ENCODE peak calls at places on chromosome 16, in six cellular contexts. B, I, N, X, S and U are unnamed samples.

GRCh38 chr16:50208460-50208931 is 55.4 kb downstream of the TENT4B start:
- DNase-seq in B (peak), I (no peak), N (no peak), X (no peak), S (no peak), U (no peak)

GRCh38 chr16:86680661-86681439 is 102.5 kb downstream of the FOXL1 start:
- DNase-seq in B (no peak), I (no peak), N (no peak), X (no peak), S (no peak), U (no peak)

GRCh38 chr16:17213974-17214373 is 256.8 kb downstream of the XYLT1 start:
- DNase-seq in B (no peak), I (no peak), N (no peak), X (no peak), S (no peak), U (no peak)

GRCh38 chr16:52597073-52597771 is 50.3 kb upstream of the TOX3 start:
- DNase-seq in B (no peak), I (no peak), N (no peak), X (no peak), S (no peak), U (no peak)

GRCh38 chr16:49890876-49891275 is 35.0 kb upstream of the ZNF423 start:
- DNase-seq in B (no peak), I (no peak), N (peak), X (no peak), S (no peak), U (no peak)

GRCh38 chr16:74015953-74016352 is 280.7 kb upstream of the PSMD7 start:
- DNase-seq in B (no peak), I (no peak), N (no peak), X (no peak), S (no peak), U (no peak)

GRCh38 chr16:22979038-22979437 is 165.1 kb downstream of the HS3ST2 start:
- DNase-seq in B (no peak), I (no peak), N (no peak), X (no peak), S (no peak), U (no peak)

GRCh38 chr16:65122724-65122973 is 786 bp upstream of the CDH11 start:
- DNase-seq in B (no peak), I (no peak), N (no peak), X (no peak), S (no peak), U (no peak)

GRCh38 chr16:2858245-2859025 is 465 bp upstream of the PRSS22 start:
- DNase-seq in B (no peak), I (no peak), N (no peak), X (peak), S (no peak), U (no peak)

GRCh38 chr16:71489122-71489521 is at the start of gene ZNF19:
- DNase-seq in B (no peak), I (no peak), N (no peak), X (no peak), S (no peak), U (no peak)

GRCh38 chr16:82031116-82032084 is 3.7 kb upstream of the HSD17B2 start:
- DNase-seq in B (peak), I (no peak), N (no peak), X (no peak), S (no peak), U (no peak)

GRCh38 chr16:50627419-50627818 is 53.7 kb downstream of the SNX20 start:
- DNase-seq in B (no peak), I (peak), N (peak), X (no peak), S (no peak), U (no peak)

GRCh38 chr16:50841081-50841886 is 99.4 kb downstream of the CYLD start:
- DNase-seq in B (no peak), I (no peak), N (no peak), X (no peak), S (peak), U (no peak)

GRCh38 chr16:31067342-31067741 is 6.7 kb downstream of the ZNF668 start:
- DNase-seq in B (no peak), I (no peak), N (no peak), X (no peak), S (no peak), U (no peak)

GRCh38 chr16:30761427-30761927 is 385 bp downstream of the CFAP119 start:
- DNase-seq in B (peak), I (peak), N (no peak), X (no peak), S (peak), U (no peak)

GRCh38 chr16:4700380-4700996 is 7.1 kb downstream of the NUDT16L1 start:
- DNase-seq in B (no peak), I (no peak), N (no peak), X (no peak), S (no peak), U (no peak)

GRCh38 chr16:2034695-2035430 is 8.2 kb downstream of the NHERF2 start:
- DNase-seq in B (no peak), I (no peak), N (no peak), X (no peak), S (no peak), U (no peak)

GRCh38 chr16:68951991-68952877 is 108.9 kb downstream of the TANGO6 start:
- DNase-seq in B (peak), I (no peak), N (no peak), X (no peak), S (no peak), U (no peak)

GRCh38 chr16:57445510-57445909 is 1.7 kb downstream of the CIAPIN1 start:
- DNase-seq in B (no peak), I (no peak), N (no peak), X (no peak), S (no peak), U (no peak)

GRCh38 chr16:24689128-24689527 is 40.3 kb upstream of the TNRC6A start:
- DNase-seq in B (peak), I (no peak), N (no peak), X (no peak), S (peak), U (no peak)

GRCh38 chr16:825298-826061 is 24.9 kb upstream of the GNG13 start:
- DNase-seq in B (no peak), I (no peak), N (no peak), X (no peak), S (peak), U (peak)

GRCh38 chr16:27242868-27243590 is 25.5 kb downstream of the NSMCE1 start:
- DNase-seq in B (peak), I (no peak), N (peak), X (peak), S (peak), U (no peak)

GRCh38 chr16:28897826-28898225 is 19.5 kb downstream of the ATP2A1 start:
- DNase-seq in B (no peak), I (no peak), N (no peak), X (no peak), S (no peak), U (no peak)

GRCh38 chr16:69315486-69316311 is 4.5 kb downstream of the VPS4A start:
- DNase-seq in B (no peak), I (no peak), N (no peak), X (no peak), S (no peak), U (no peak)

GRCh38 chr16:78216166-78216745 is 116.8 kb downstream of the WWOX start:
- DNase-seq in B (no peak), I (no peak), N (no peak), X (no peak), S (no peak), U (no peak)

GRCh38 chr16:85306071-85306792 is 194.0 kb upstream of the CIBAR2 start:
- DNase-seq in B (peak), I (peak), N (peak), X (peak), S (peak), U (no peak)

GRCh38 chr16:7722761-7723160 is 390.1 kb downstream of the RBFOX1 start:
- DNase-seq in B (no peak), I (no peak), N (no peak), X (no peak), S (no peak), U (no peak)

GRCh38 chr16:82043680-82044584 is 8.9 kb downstream of the HSD17B2 start:
- DNase-seq in B (peak), I (no peak), N (no peak), X (no peak), S (no peak), U (no peak)

GRCh38 chr16:50002190-50002589 is 22.8 kb upstream of the CNEP1R1 start:
- DNase-seq in B (no peak), I (no peak), N (no peak), X (no peak), S (no peak), U (no peak)

GRCh38 chr16:4032768-4033167 is 83.5 kb downstream of the ADCY9 start:
- DNase-seq in B (peak), I (no peak), N (no peak), X (peak), S (no peak), U (no peak)

GRCh38 chr16:19861069-19861468 is 23.6 kb downstream of the GPRC5B start:
- DNase-seq in B (no peak), I (no peak), N (no peak), X (no peak), S (no peak), U (no peak)

GRCh38 chr16:87098361-87098760 is 218.8 kb downstream of the C16orf95 start:
- DNase-seq in B (no peak), I (no peak), N (no peak), X (no peak), S (no peak), U (no peak)

GRCh38 chr16:640614-641013 is 1.0 kb upstream of the MCRIP2 start:
- DNase-seq in B (no peak), I (no peak), N (no peak), X (no peak), S (no peak), U (no peak)

GRCh38 chr16:7449808-7450207 is 117.2 kb downstream of the RBFOX1 start:
- DNase-seq in B (no peak), I (peak), N (no peak), X (no peak), S (no peak), U (no peak)

GRCh38 chr16:30934827-30935557 is 11.6 kb downstream of the FBXL19 start:
- DNase-seq in B (peak), I (peak), N (peak), X (peak), S (peak), U (no peak)

GRCh38 chr16:6335072-6335471 is 997.6 kb upstream of the RBFOX1 start:
- DNase-seq in B (no peak), I (no peak), N (no peak), X (no peak), S (no peak), U (no peak)

DNA sequence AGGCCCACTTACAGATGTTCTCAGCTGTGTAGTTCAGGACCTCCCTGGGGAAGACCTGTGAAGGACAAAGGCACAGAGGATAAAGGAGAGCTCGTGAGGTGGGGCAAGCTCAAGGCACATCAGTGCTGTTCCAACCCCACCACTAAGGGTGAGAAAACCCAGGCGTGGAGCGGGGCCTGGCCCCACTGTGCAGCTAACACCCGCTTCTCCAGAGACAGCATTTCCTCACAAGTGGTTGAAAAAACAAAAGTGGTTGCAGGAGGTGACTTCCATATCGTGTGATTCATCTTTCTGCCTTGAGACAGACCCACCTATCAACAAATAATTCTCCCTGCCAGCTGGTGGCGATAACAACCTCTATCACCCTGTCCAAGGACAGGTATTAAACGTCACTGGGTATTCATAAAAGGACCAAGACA is 30.0 kb downstream of the SNN start:
- DNase-seq in B (peak), I (no peak), N (no peak), X (no peak), S (no peak), U (no peak)
- TF ChIP-seq CTCF in B (peak), I (no peak), N (peak), X (no peak), S (no peak), U (no peak)

GRCh38 chr16:21088143-21088542 is 62.5 kb downstream of the DNAH3 start:
- DNase-seq in B (no peak), I (no peak), N (no peak), X (no peak), S (no peak), U (no peak)

GRCh38 chr16:21081329-21081728 is 69.3 kb downstream of the DNAH3 start:
- DNase-seq in B (no peak), I (no peak), N (no peak), X (no peak), S (no peak), U (no peak)

GRCh38 chr16:21088646-21089538 is 61.8 kb downstream of the DNAH3 start:
- DNase-seq in B (peak), I (no peak), N (no peak), X (no peak), S (no peak), U (no peak)

GRCh38 chr16:21084631-21085235 is 65.9 kb downstream of the DNAH3 start:
- DNase-seq in B (no peak), I (no peak), N (no peak), X (no peak), S (no peak), U (no peak)

DNA sequence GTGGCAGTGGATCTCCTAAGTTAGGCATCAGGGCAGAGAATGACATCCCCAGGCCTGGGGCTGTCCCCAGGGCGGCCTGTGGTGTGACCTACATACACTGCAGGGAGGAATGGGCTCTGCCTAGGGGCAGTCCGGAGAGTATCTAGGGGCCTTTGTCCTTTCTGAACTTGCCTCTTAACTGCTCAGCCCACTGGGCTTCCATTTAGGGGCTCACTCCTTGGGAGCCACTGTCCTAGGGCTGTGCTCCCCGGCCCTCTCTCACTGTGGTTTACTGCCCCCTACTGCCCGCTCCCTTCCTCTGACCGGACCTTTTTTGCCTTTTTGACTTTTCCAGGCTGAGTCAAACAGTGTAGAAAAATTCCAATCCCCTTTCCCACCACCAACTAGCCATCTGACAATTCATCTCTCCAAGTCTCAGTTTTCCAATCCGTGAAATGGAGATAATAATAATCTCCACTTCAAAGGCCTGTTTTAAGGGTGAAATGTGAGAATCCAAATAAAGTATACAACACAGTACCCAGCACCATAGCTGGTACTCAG is 66.8 kb downstream of the DNAH3 start:
- DNase-seq in B (peak), I (peak), N (peak), X (peak), S (peak), U (peak)
- TF ChIP-seq CTCF in B (peak), I (peak), N (peak), X (peak), S (peak), U (peak)

GRCh38 chr16:72995151-72995881 is 52.6 kb downstream of the ZFHX3 start:
- DNase-seq in B (no peak), I (no peak), N (no peak), X (peak), S (no peak), U (no peak)
- TF ChIP-seq CTCF in B (peak), I (peak), N (no peak), X (peak), S (no peak), U (peak)

GRCh38 chr16:56203052-56203451 is 11.8 kb downstream of the GNAO1 start:
- DNase-seq in B (peak), I (no peak), N (peak), X (no peak), S (no peak), U (no peak)
- TF ChIP-seq CTCF in B (peak), I (no peak), N (peak), X (peak), S (no peak), U (no peak)

GRCh38 chr16:14186954-14187306 is 115.8 kb downstream of the MRTFB start:
- DNase-seq in B (no peak), I (no peak), N (no peak), X (no peak), S (no peak), U (no peak)

GRCh38 chr16:14181371-14182050 is 110.4 kb downstream of the MRTFB start:
- DNase-seq in B (peak), I (no peak), N (no peak), X (no peak), S (no peak), U (no peak)

GRCh38 chr16:14182999-14183398 is 111.9 kb downstream of the MRTFB start:
- DNase-seq in B (no peak), I (no peak), N (no peak), X (no peak), S (no peak), U (no peak)

GRCh38 chr16:14187517-14188338 is 116.6 kb downstream of the MRTFB start:
- DNase-seq in B (no peak), I (no peak), N (no peak), X (no peak), S (no peak), U (no peak)

GRCh38 chr16:14186007-14186953 is 115.2 kb downstream of the MRTFB start:
- DNase-seq in B (peak), I (peak), N (no peak), X (no peak), S (no peak), U (no peak)
- TF ChIP-seq CTCF in B (peak), I (peak), N (peak), X (peak), S (peak), U (peak)

GRCh38 chr16:88487920-88488842 is 35.1 kb downstream of the ZFPM1 start:
- DNase-seq in B (no peak), I (no peak), N (no peak), X (no peak), S (peak), U (no peak)
- TF ChIP-seq CTCF in B (no peak), I (no peak), N (no peak), X (no peak), S (no peak), U (no peak)

GRCh38 chr16:21277927-21278706 is at the start of gene CRYM:
- DNase-seq in B (no peak), I (no peak), N (no peak), X (peak), S (no peak), U (peak)

GRCh38 chr16:21284414-21284813 is 6.3 kb upstream of the CRYM start:
- DNase-seq in B (no peak), I (no peak), N (no peak), X (no peak), S (no peak), U (no peak)

GRCh38 chr16:21281698-21282389 is 3.8 kb upstream of the CRYM start:
- DNase-seq in B (no peak), I (no peak), N (no peak), X (no peak), S (no peak), U (no peak)

GRCh38 chr16:21279501-21279900 is 1.4 kb upstream of the CRYM start:
- DNase-seq in B (no peak), I (no peak), N (no peak), X (no peak), S (no peak), U (no peak)

GRCh38 chr16:21283521-21284289 is 5.6 kb upstream of the CRYM start:
- DNase-seq in B (peak), I (no peak), N (no peak), X (peak), S (no peak), U (peak)
- TF ChIP-seq CTCF in B (peak), I (peak), N (no peak), X (peak), S (no peak), U (peak)

GRCh38 chr16:75251280-75252048 is at the start of gene BCAR1:
- DNase-seq in B (peak), I (peak), N (no peak), X (peak), S (peak), U (peak)
- TF ChIP-seq CTCF in B (no peak), I (no peak), N (no peak), X (peak), S (no peak), U (no peak)

DNA sequence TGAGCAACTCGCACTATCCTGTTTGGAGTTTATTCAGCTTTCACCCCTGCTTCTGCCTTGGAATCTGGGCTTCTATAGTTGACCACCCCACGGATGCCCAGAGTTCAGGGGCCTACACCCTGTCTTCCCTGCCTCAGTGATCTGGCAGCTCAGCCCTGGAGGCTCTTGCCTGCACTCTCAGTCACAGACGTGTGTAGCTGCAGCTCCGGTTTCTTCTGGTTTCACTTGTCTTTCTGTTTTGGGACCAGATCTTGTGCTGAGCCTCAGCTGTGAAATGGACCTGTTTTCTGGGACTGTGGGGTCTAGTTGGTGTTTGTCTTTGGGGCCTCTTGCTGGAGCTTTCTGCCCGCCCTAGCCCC is 5.8 kb downstream of the GPT2 start:
- DNase-seq in B (no peak), I (no peak), N (no peak), X (no peak), S (no peak), U (no peak)
- TF ChIP-seq CTCF in B (no peak), I (no peak), N (no peak), X (no peak), S (no peak), U (no peak)

DNA sequence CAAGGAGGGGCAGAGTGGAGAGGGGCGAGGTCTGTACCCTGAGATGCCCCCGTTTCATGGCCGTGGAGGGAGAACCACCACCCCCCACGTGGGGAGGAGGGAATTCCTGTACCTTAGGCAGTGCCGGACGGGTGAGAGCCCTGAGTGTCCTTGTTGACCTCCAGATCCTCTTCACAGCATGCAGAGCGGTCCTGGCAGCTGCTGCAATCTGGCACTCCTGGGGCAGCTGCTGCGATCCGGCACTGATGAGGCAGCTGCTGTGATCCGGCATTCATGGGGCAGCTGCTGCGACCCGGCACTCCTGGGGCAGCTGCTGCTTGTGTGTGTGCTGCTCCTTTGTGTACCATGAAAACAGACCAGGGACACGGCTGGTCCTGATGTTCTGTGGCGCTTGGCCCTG is 12.7 kb downstream of the ZNF778 start:
- DNase-seq in B (no peak), I (peak), N (no peak), X (no peak), S (no peak), U (no peak)
- TF ChIP-seq CTCF in B (no peak), I (no peak), N (no peak), X (no peak), S (no peak), U (no peak)